ENCODE peak calls at places on chromosomes 11 and 22, in ten cellular contexts. H is AG04450; J is left ventricle myocardium inferior; A is heart right ventricle; U is HL-60; Z is tibial artery; L is MM.1S; F is H9; E is CD8-positive, alpha-beta memory T cell; G is IMR-90. M is an unnamed sample.

GRCh38 chr11:69244286-69244685 is 49.7 kb upstream of the MYEOV start:
- DNase-seq in A (no peak), Z (peak; percentile 6), G (no peak), E (no peak), H (no peak), F (peak; percentile 1), L (no peak), U (no peak), J (no peak), M (no peak)

GRCh38 chr11:68956547-68957254 is 24.1 kb downstream of the MRGPRD start:
- DNase-seq in E (no peak), A (no peak), F (no peak), H (no peak), U (no peak), G (no peak), Z (no peak), J (no peak), L (no peak), M (no peak)

GRCh38 chr11:32068134-32068533 is 22.7 kb upstream of the RCN1 start:
- DNase-seq in J (no peak), F (no peak), G (no peak), H (no peak), Z (no peak), L (no peak), U (no peak), E (no peak), A (no peak), M (no peak)

GRCh38 chr22:23393721-23394320 is 186.3 kb downstream of the IGLL1 start:
- DNase-seq in Z (peak; percentile 12), H (no peak), J (no peak), A (no peak), G (no peak), F (no peak), U (no peak), L (no peak), E (no peak), M (no peak)

GRCh38 chr11:71266114-71266833 is 13.9 kb upstream of the SHANK2 start:
- DNase-seq in G (no peak), F (peak; percentile 89), L (no peak), E (no peak), Z (no peak), U (no peak), A (no peak), H (no peak), J (no peak), M (no peak)

GRCh38 chr11:69907611-69908010 is 88.4 kb upstream of the FGF3 start:
- DNase-seq in E (no peak), A (no peak), G (no peak), H (no peak), Z (no peak), L (no peak), U (no peak), F (no peak), J (no peak), M (no peak)

GRCh38 chr11:131653244-131653643 is 282.8 kb downstream of the NTM start:
- DNase-seq in J (no peak), A (no peak), F (no peak), Z (no peak), U (no peak), L (no peak), E (no peak), H (no peak), G (no peak), M (no peak)

GRCh38 chr11:127000291-127000968 is at the start of gene KIRREL3:
- DNase-seq in J (no peak), F (peak; percentile 37), Z (no peak), L (no peak), H (no peak), E (no peak), G (peak; percentile 40), A (no peak), U (no peak), M (peak; percentile 26)

GRCh38 chr11:90318651-90319050 is 95.8 kb upstream of the CHORDC1 start:
- DNase-seq in A (no peak), E (no peak), H (no peak), U (no peak), L (no peak), G (no peak), J (no peak), Z (no peak), F (no peak), M (no peak)

GRCh38 chr11:24932110-24933000 is 435.5 kb downstream of the LUZP2 start:
- DNase-seq in L (no peak), U (no peak), J (no peak), G (no peak), A (no peak), Z (no peak), F (no peak), E (no peak), H (no peak), M (no peak)

GRCh38 chr22:18056161-18056666 is 21.6 kb upstream of the PEX26 start:
- DNase-seq in G (peak; percentile 76), U (no peak), F (no peak), L (peak; percentile 73), H (no peak), J (no peak), E (no peak), A (no peak), Z (no peak), M (no peak)

GRCh38 chr11:89420981-89421380 is 70.2 kb downstream of the NOX4 start:
- DNase-seq in H (no peak), A (no peak), F (no peak), L (no peak), U (no peak), E (no peak), J (no peak), Z (no peak), G (no peak), M (no peak)

GRCh38 chr22:23117890-23118646 is 23.7 kb downstream of the RSPH14 start:
- DNase-seq in G (no peak), E (no peak), L (no peak), A (no peak), F (no peak), J (no peak), H (no peak), Z (no peak), U (no peak), M (no peak)

GRCh38 chr22:49992921-49993648 is 19.5 kb downstream of the IL17REL start:
- DNase-seq in H (no peak), U (peak; percentile 67), J (peak; percentile 61), E (peak; percentile 48), L (peak; percentile 64), A (peak; percentile 54), Z (peak; percentile 29), F (peak; percentile 74), G (peak; percentile 43), M (peak; percentile 80)

GRCh38 chr22:41770715-41771452 is 29.6 kb upstream of the CCDC134 start:
- DNase-seq in E (no peak), J (no peak), H (no peak), L (no peak), F (no peak), Z (no peak), U (no peak), A (no peak), G (no peak), M (no peak)

GRCh38 chr11:8826901-8827560 is 84.0 kb upstream of the AKIP1 start:
- DNase-seq in J (no peak), A (no peak), H (no peak), L (no peak), Z (no peak), E (no peak), U (peak; percentile 83), G (no peak), F (peak; percentile 18), M (no peak)

GRCh38 chr22:43431821-43432554 is 20.2 kb downstream of the MPPED1 start:
- DNase-seq in G (no peak), Z (no peak), J (no peak), U (no peak), L (no peak), E (no peak), A (no peak), H (no peak), F (no peak), M (no peak)

GRCh38 chr11:34624069-34624468 is 3.2 kb downstream of the EHF start:
- DNase-seq in H (no peak), L (peak; percentile 74), J (no peak), F (no peak), G (no peak), E (no peak), Z (no peak), U (no peak), A (no peak), M (no peak)

GRCh38 chr11:14414470-14415461 is 55.8 kb upstream of the RRAS2 start:
- DNase-seq in A (no peak), L (no peak), E (peak; percentile 72), G (peak; percentile 55), U (no peak), F (no peak), J (no peak), Z (no peak), H (no peak), M (no peak)

DNA sequence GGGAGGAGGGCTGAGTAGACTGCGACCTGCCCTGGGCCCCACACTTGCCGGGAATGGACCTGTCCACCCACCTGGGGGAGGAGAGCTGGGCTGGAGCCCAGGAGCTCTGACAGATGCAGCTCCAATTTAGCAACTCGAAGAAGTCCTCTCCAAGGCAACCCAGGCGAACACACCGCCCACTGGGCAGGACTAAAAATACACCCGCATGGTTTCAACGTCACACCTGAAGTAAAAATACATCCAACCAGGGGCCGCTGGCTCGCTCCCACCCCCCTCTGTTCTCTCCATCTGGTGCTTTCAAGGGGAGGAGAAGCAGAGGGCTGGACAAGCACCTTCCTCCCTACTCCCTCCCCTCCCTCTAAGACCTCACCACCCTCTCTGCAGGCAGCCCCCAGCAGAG is 119.9 kb downstream of the FEZ1 start:
- DNase-seq in H (no peak), L (peak; percentile 42), Z (peak; percentile 68), G (no peak), U (no peak), F (peak; percentile 43), A (peak; percentile 83), J (peak; percentile 78), E (no peak), M (no peak)
- H3K27ac ChIP-seq in H (no peak overlapping the region), L (no peak overlapping the region), Z (peak overlapping the region; percentile 74), G (no peak overlapping the region), U (no peak overlapping the region), F (no peak overlapping the region), A (peak overlapping the region; percentile 19), J (peak overlapping the region; percentile 74), E (no peak overlapping the region), M (no peak overlapping the region)

GRCh38 chr11:94588366-94588952 is 21.3 kb downstream of the PIWIL4 start:
- DNase-seq in G (no peak), Z (no peak), A (no peak), L (no peak), U (no peak), H (no peak), E (no peak), F (no peak), J (no peak), M (no peak)
- H3K27ac ChIP-seq in G (no peak overlapping the region), Z (no peak overlapping the region), A (no peak overlapping the region), L (no peak overlapping the region), U (no peak overlapping the region), H (no peak overlapping the region), E (no peak overlapping the region), F (no peak overlapping the region), J (no peak overlapping the region), M (no peak overlapping the region)

GRCh38 chr11:10604340-10604748 is 35.9 kb upstream of the LYVE1 start:
- DNase-seq in Z (peak; percentile 50), F (no peak), U (peak; percentile 84), E (no peak), J (peak; percentile 62), A (no peak), G (peak; percentile 53), L (no peak), H (no peak), M (no peak)
- H3K27ac ChIP-seq in Z (peak overlapping the region; percentile 57), F (no peak overlapping the region), U (peak overlapping the region; percentile 87), E (no peak overlapping the region), J (peak overlapping the region; percentile 61), A (peak overlapping the region; percentile 24), G (peak overlapping the region; percentile 81), L (no peak overlapping the region), H (peak overlapping the region; percentile 25), M (peak overlapping the region; percentile 60)

GRCh38 chr11:46240371-46240770 is 37.1 kb upstream of the CREB3L1 start:
- DNase-seq in J (no peak), F (no peak), L (no peak), G (no peak), H (no peak), Z (no peak), U (no peak), E (no peak), A (no peak), M (no peak)
- H3K27ac ChIP-seq in J (peak overlapping the region; percentile 96), F (no peak overlapping the region), L (no peak overlapping the region), G (no peak overlapping the region), H (no peak overlapping the region), Z (no peak overlapping the region), U (no peak overlapping the region), E (no peak overlapping the region), A (no peak overlapping the region), M (no peak overlapping the region)